ENCODE peak calls at places on chromosomes 16 and 17, in six cellular contexts. O, M, Y, I, B and P are unnamed samples. For H3K4me1, the result is how much of the 10 kb centered on the place peaks cover.

GRCh38 chr16:87392823-87393679 is 915 bp downstream of the MAP1LC3B start:
- DNase-seq in O (peak), M (no peak), Y (peak), I (no peak), B (peak), P (peak)

GRCh38 chr17:11803635-11804034 is 193.6 kb downstream of the ZNF18 start:
- DNase-seq in O (no peak), M (no peak), Y (no peak), I (no peak), B (no peak), P (no peak)

GRCh38 chr17:45020354-45021138 is 30.9 kb downstream of the DCAKD start:
- DNase-seq in O (no peak), M (no peak), Y (no peak), I (peak), B (peak), P (no peak)

GRCh38 chr17:44905006-44906000 is 6.1 kb upstream of the EFTUD2 start:
- DNase-seq in O (no peak), M (no peak), Y (no peak), I (no peak), B (peak), P (peak)

GRCh38 chr17:33664116-33664840 is 371.2 kb upstream of the ASIC2 start:
- DNase-seq in O (no peak), M (no peak), Y (no peak), I (no peak), B (no peak), P (no peak)

GRCh38 chr16:58426095-58426494 is 33.8 kb downstream of the GINS3 start:
- DNase-seq in O (no peak), M (no peak), Y (peak), I (no peak), B (no peak), P (no peak)

GRCh38 chr16:65737831-65738230 is 616.0 kb upstream of the CDH11 start:
- DNase-seq in O (no peak), M (no peak), Y (no peak), I (no peak), B (no peak), P (no peak)

GRCh38 chr16:69465083-69465721 is 40.8 kb downstream of the CYB5B start:
- DNase-seq in O (no peak), M (no peak), Y (no peak), I (no peak), B (peak), P (peak)

GRCh38 chr17:49146620-49147306 is 14.2 kb downstream of the B4GALNT2 start:
- DNase-seq in O (peak), M (no peak), Y (no peak), I (no peak), B (peak), P (no peak)

GRCh38 chr17:76179496-76180467 is 38.7 kb upstream of the FOXJ1 start:
- DNase-seq in O (peak), M (no peak), Y (peak), I (no peak), B (peak), P (no peak)

GRCh38 chr16:30605148-30605547 is 5.0 kb downstream of the ZNF689 start:
- DNase-seq in O (no peak), M (no peak), Y (no peak), I (no peak), B (no peak), P (no peak)

GRCh38 chr16:30604316-30604947 is 5.8 kb downstream of the ZNF689 start:
- DNase-seq in O (no peak), M (no peak), Y (no peak), I (no peak), B (no peak), P (no peak)

GRCh38 chr16:30602595-30603277 is 7.5 kb downstream of the ZNF689 start:
- DNase-seq in O (no peak), M (no peak), Y (no peak), I (no peak), B (peak), P (no peak)

GRCh38 chr16:30606004-30606403 is 4.2 kb downstream of the ZNF689 start:
- DNase-seq in O (no peak), M (no peak), Y (no peak), I (no peak), B (no peak), P (no peak)

DNA sequence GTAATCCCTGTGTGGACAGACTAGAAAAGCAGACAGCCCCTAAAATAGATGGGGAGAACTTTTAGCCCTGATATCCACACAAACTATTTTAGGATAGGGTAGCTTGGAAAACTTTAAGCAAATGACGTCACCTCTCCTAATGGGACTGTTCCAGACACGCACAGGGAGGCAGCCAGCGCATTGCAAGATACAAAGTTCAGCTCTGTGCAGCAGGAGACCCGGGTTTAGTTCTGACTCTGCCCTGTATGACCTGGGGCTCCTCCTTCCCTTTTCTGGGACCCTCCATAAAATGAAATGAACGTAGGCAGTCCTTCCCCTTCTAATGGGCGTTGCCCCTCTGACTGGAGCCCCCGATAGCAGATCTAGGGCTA is 6.3 kb downstream of the ZNF689 start:
- DNase-seq in O (no peak), M (no peak), Y (no peak), I (no peak), B (no peak), P (no peak)
- H3K4me3 ChIP-seq in O (no peak), M (no peak), Y (no peak), I (no peak), B (no peak), P (no peak)

GRCh38 chr17:18262641-18263040 is 2.2 kb downstream of the MIEF2 start:
- DNase-seq in O (no peak), M (no peak), Y (no peak), I (peak), B (no peak), P (no peak)
- H3K4me1 ChIP-seq in O (under half), M (under half), Y (under half), I (under half), B (under half), P (under half)

DNA sequence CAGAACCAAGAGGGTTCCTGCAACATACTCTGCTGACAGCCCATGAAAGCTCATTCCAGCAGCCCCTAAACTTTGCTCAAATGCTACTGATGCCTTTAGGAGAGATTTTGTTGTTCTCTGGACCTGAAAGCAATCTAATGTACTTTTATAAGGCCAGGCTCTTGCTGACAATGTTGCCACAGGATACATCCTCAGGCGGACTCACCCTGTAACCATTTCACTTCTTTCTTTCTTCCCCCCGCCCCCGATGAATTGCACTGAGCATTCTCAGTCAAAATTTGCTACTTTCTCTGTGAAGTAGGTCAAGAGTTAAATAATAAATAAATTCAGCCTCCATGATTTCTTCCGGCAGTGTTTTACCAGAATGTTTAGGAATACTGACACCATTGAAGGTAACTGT is 1.5 kb downstream of the GAS7 start:
- DNase-seq in O (no peak), M (no peak), Y (no peak), I (no peak), B (no peak), P (no peak)
- H3K4me3 ChIP-seq in O (no peak), M (peak), Y (no peak), I (peak), B (peak), P (no peak)

DNA sequence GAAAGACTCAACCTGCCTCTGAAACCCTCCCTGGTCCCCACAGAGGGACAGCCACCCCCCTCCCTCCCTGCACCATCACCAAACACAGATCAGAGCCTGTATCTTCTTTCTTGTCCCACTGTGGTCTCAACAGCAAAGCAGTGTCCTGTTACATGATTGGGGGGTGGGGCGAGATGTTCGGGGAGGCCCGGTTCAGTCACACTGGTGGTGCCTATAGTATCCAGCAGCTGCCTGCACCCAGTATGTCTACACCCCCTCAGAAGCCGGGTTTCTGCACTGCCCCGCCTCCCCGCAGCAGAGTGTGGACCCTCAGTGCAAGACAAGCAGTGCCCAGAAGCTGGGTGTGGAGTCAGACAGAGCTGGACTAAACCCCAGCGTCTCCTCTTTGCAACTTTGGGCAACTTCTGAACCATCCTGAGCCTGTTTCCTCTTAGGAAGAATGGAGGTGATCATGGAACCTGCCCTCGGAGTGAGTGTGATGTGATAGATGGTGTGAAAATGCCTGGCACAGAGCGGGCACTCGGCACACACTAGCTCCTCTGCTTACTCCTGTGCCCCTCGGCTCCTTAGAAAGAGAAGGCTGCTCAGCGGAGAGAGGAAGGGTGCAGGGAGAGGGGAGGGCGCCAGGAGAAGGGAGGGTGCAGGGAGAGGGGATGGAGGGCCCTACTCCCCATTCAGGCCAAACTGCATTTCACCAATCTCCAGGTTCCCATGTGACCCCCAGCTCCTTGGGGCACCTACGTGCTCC is 84.0 kb upstream of the TNRC6C start:
- DNase-seq in O (no peak), M (no peak), Y (no peak), I (no peak), B (no peak), P (no peak)
- H3K4me1 ChIP-seq in O (under half), M (under half), Y (under half), I (under half), B (under half), P (under half)